ENCODE peak calls at places on chromosomes 2 and 18, in ten cellular contexts. One of them, this sample, is unnamed.

GRCh38 chr2:195500878-195501277 is 156.1 kb upstream of the SLC39A10 start:
- DNase-seq in HCT116: no peak
- DNase-seq in H1: no peak
- DNase-seq in testis: no peak
- DNase-seq in adrenal gland: no peak
- DNase-seq in esophagus squamous epithelium: no peak
- DNase-seq in K562: no peak
- DNase-seq in esophagus muscularis mucosa: no peak
- DNase-seq in ovary: no peak
- DNase-seq in uterus: no peak
- DNase-seq in this sample: no peak

GRCh38 chr18:33716061-33716683 is 138.2 kb downstream of the ASXL3 start:
- DNase-seq in HCT116: no peak
- DNase-seq in H1: no peak
- DNase-seq in testis: no peak
- DNase-seq in adrenal gland: no peak
- DNase-seq in esophagus squamous epithelium: no peak
- DNase-seq in K562: no peak
- DNase-seq in esophagus muscularis mucosa: no peak
- DNase-seq in ovary: no peak
- DNase-seq in uterus: no peak
- DNase-seq in this sample: no peak

GRCh38 chr2:167200025-167200424 is 311.7 kb downstream of the XIRP2 start:
- DNase-seq in HCT116: no peak
- DNase-seq in H1: no peak
- DNase-seq in testis: no peak
- DNase-seq in adrenal gland: no peak
- DNase-seq in esophagus squamous epithelium: no peak
- DNase-seq in K562: no peak
- DNase-seq in esophagus muscularis mucosa: no peak
- DNase-seq in ovary: no peak
- DNase-seq in uterus: no peak
- DNase-seq in this sample: no peak

GRCh38 chr2:128440087-128440665 is 121.5 kb upstream of the HS6ST1 start:
- DNase-seq in HCT116: no peak
- DNase-seq in H1: peak; percentile 37
- DNase-seq in testis: peak; percentile 7
- DNase-seq in adrenal gland: no peak
- DNase-seq in esophagus squamous epithelium: no peak
- DNase-seq in K562: no peak
- DNase-seq in esophagus muscularis mucosa: peak; percentile 87
- DNase-seq in ovary: no peak
- DNase-seq in uterus: no peak
- DNase-seq in this sample: no peak

GRCh38 chr2:239121600-239122012 is 273.7 kb downstream of the TWIST2 start:
- DNase-seq in HCT116: no peak
- DNase-seq in H1: no peak
- DNase-seq in testis: peak; percentile 41
- DNase-seq in adrenal gland: no peak
- DNase-seq in esophagus squamous epithelium: no peak
- DNase-seq in K562: no peak
- DNase-seq in esophagus muscularis mucosa: no peak
- DNase-seq in ovary: peak; percentile 65
- DNase-seq in uterus: no peak
- DNase-seq in this sample: peak; percentile 57

GRCh38 chr2:229910832-229911412 is 10.9 kb downstream of the TRIP12 start:
- DNase-seq in HCT116: no peak
- DNase-seq in H1: no peak
- DNase-seq in testis: no peak
- DNase-seq in adrenal gland: no peak
- DNase-seq in esophagus squamous epithelium: no peak
- DNase-seq in K562: no peak
- DNase-seq in esophagus muscularis mucosa: no peak
- DNase-seq in ovary: no peak
- DNase-seq in uterus: no peak
- DNase-seq in this sample: no peak

GRCh38 chr18:8546677-8547076 is 62.6 kb upstream of the RAB12 start:
- DNase-seq in HCT116: no peak
- DNase-seq in H1: no peak
- DNase-seq in testis: no peak
- DNase-seq in adrenal gland: no peak
- DNase-seq in esophagus squamous epithelium: no peak
- DNase-seq in K562: no peak
- DNase-seq in esophagus muscularis mucosa: no peak
- DNase-seq in ovary: no peak
- DNase-seq in uterus: no peak
- DNase-seq in this sample: no peak

GRCh38 chr2:111698743-111699554 is 185.0 kb downstream of the ANAPC1 start:
- DNase-seq in HCT116: peak; percentile 95
- DNase-seq in H1: no peak
- DNase-seq in testis: peak; percentile 37
- DNase-seq in adrenal gland: peak; percentile 92
- DNase-seq in esophagus squamous epithelium: peak; percentile 20
- DNase-seq in K562: peak; percentile 94
- DNase-seq in esophagus muscularis mucosa: no peak
- DNase-seq in ovary: no peak
- DNase-seq in uterus: no peak
- DNase-seq in this sample: peak; percentile 57

GRCh38 chr2:21291281-21291825 is 167.6 kb downstream of the TDRD15 start:
- DNase-seq in HCT116: no peak
- DNase-seq in H1: no peak
- DNase-seq in testis: no peak
- DNase-seq in adrenal gland: no peak
- DNase-seq in esophagus squamous epithelium: no peak
- DNase-seq in K562: no peak
- DNase-seq in esophagus muscularis mucosa: no peak
- DNase-seq in ovary: no peak
- DNase-seq in uterus: no peak
- DNase-seq in this sample: no peak

GRCh38 chr18:69574401-69574800 is 173.7 kb downstream of the DOK6 start:
- DNase-seq in HCT116: no peak
- DNase-seq in H1: no peak
- DNase-seq in testis: no peak
- DNase-seq in adrenal gland: no peak
- DNase-seq in esophagus squamous epithelium: no peak
- DNase-seq in K562: no peak
- DNase-seq in esophagus muscularis mucosa: no peak
- DNase-seq in ovary: no peak
- DNase-seq in uterus: no peak
- DNase-seq in this sample: no peak

GRCh38 chr2:215968499-215968898 is 44.9 kb downstream of the MREG start:
- DNase-seq in HCT116: no peak
- DNase-seq in H1: no peak
- DNase-seq in testis: no peak
- DNase-seq in adrenal gland: no peak
- DNase-seq in esophagus squamous epithelium: no peak
- DNase-seq in K562: no peak
- DNase-seq in esophagus muscularis mucosa: no peak
- DNase-seq in ovary: no peak
- DNase-seq in uterus: no peak
- DNase-seq in this sample: no peak

DNA sequence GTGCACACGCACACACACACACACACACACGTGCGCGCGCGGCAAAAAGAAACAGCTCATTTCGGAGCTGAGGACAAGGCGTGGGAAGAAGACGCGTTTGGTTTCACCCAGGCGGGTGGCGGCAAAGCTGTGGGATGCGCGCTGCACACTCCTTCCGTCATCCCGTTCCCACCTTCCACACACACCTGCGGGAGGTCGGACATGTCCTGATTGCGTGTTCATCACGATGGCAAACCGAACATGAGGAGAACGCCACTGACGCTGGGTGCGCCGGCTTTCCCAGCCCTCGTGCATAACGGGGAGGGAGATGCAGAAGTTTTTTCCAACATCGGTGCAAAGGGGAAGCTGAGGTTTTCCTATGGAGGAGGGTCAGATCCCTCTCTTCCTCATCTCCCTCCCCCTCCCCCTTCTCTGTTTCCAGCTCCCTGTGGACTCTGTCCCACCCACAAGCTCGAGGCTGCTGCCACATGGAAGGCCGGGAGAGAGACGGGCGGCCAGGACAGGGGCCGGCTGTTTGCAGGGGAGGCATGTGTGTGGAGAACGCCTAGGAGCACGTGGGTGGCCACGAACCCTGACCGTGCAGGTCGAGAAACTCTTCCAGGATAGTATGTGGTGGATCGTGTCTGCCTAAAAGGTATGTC is 20.3 kb downstream of the MBP start:
- DNase-seq in HCT116: no peak
- DNase-seq in H1: peak; percentile 44
- DNase-seq in testis: no peak
- DNase-seq in adrenal gland: no peak
- DNase-seq in esophagus squamous epithelium: no peak
- DNase-seq in K562: no peak
- DNase-seq in esophagus muscularis mucosa: no peak
- DNase-seq in ovary: no peak
- DNase-seq in uterus: no peak
- DNase-seq in this sample: no peak
- TF ChIP-seq POLR2A in HCT116: no peak
- TF ChIP-seq POLR2A in H1: no peak
- TF ChIP-seq POLR2A in testis: no peak
- TF ChIP-seq POLR2A in adrenal gland: no peak
- TF ChIP-seq POLR2A in esophagus squamous epithelium: no peak
- TF ChIP-seq POLR2A in K562: no peak
- TF ChIP-seq POLR2A in esophagus muscularis mucosa: no peak
- TF ChIP-seq POLR2A in ovary: no peak
- TF ChIP-seq POLR2A in uterus: no peak
- TF ChIP-seq POLR2A in this sample: no peak

GRCh38 chr2:119354860-119355259 is 11.8 kb downstream of the C2orf76 start:
- DNase-seq in HCT116: no peak
- DNase-seq in H1: no peak
- DNase-seq in testis: no peak
- DNase-seq in adrenal gland: no peak
- DNase-seq in esophagus squamous epithelium: no peak
- DNase-seq in K562: no peak
- DNase-seq in esophagus muscularis mucosa: no peak
- DNase-seq in ovary: no peak
- DNase-seq in uterus: no peak
- DNase-seq in this sample: no peak
- H3K4me3 ChIP-seq in HCT116: no peak overlapping the region
- H3K4me3 ChIP-seq in H1: no peak overlapping the region
- H3K4me3 ChIP-seq in testis: no peak overlapping the region
- H3K4me3 ChIP-seq in adrenal gland: no peak overlapping the region
- H3K4me3 ChIP-seq in esophagus squamous epithelium: no peak overlapping the region
- H3K4me3 ChIP-seq in K562: no peak overlapping the region
- H3K4me3 ChIP-seq in esophagus muscularis mucosa: no peak overlapping the region
- H3K4me3 ChIP-seq in ovary: no peak overlapping the region
- H3K4me3 ChIP-seq in uterus: no peak overlapping the region
- H3K4me3 ChIP-seq in this sample: no peak overlapping the region

GRCh38 chr2:75066121-75066520 is 107.7 kb downstream of the POLE4 start:
- DNase-seq in HCT116: no peak
- DNase-seq in H1: no peak
- DNase-seq in testis: no peak
- DNase-seq in adrenal gland: no peak
- DNase-seq in esophagus squamous epithelium: no peak
- DNase-seq in K562: no peak
- DNase-seq in esophagus muscularis mucosa: no peak
- DNase-seq in ovary: no peak
- DNase-seq in uterus: no peak
- DNase-seq in this sample: no peak

GRCh38 chr2:75071766-75072165 is 113.3 kb downstream of the POLE4 start:
- DNase-seq in HCT116: no peak
- DNase-seq in H1: no peak
- DNase-seq in testis: no peak
- DNase-seq in adrenal gland: no peak
- DNase-seq in esophagus squamous epithelium: no peak
- DNase-seq in K562: no peak
- DNase-seq in esophagus muscularis mucosa: no peak
- DNase-seq in ovary: no peak
- DNase-seq in uterus: no peak
- DNase-seq in this sample: no peak

GRCh38 chr2:75067506-75067905 is 109.1 kb downstream of the POLE4 start:
- DNase-seq in HCT116: no peak
- DNase-seq in H1: no peak
- DNase-seq in testis: no peak
- DNase-seq in adrenal gland: no peak
- DNase-seq in esophagus squamous epithelium: no peak
- DNase-seq in K562: no peak
- DNase-seq in esophagus muscularis mucosa: no peak
- DNase-seq in ovary: no peak
- DNase-seq in uterus: no peak
- DNase-seq in this sample: no peak

GRCh38 chr2:75065402-75066008 is 107.1 kb downstream of the POLE4 start:
- DNase-seq in HCT116: no peak
- DNase-seq in H1: no peak
- DNase-seq in testis: no peak
- DNase-seq in adrenal gland: no peak
- DNase-seq in esophagus squamous epithelium: no peak
- DNase-seq in K562: no peak
- DNase-seq in esophagus muscularis mucosa: no peak
- DNase-seq in ovary: no peak
- DNase-seq in uterus: no peak
- DNase-seq in this sample: no peak

GRCh38 chr2:75068546-75068945 is 110.1 kb downstream of the POLE4 start:
- DNase-seq in HCT116: no peak
- DNase-seq in H1: no peak
- DNase-seq in testis: no peak
- DNase-seq in adrenal gland: no peak
- DNase-seq in esophagus squamous epithelium: no peak
- DNase-seq in K562: no peak
- DNase-seq in esophagus muscularis mucosa: no peak
- DNase-seq in ovary: no peak
- DNase-seq in uterus: no peak
- DNase-seq in this sample: no peak
- TF ChIP-seq CTCF in HCT116: peak; percentile 5
- TF ChIP-seq CTCF in H1: peak; percentile 27
- TF ChIP-seq CTCF in testis: no peak
- TF ChIP-seq CTCF in adrenal gland: no peak
- TF ChIP-seq CTCF in esophagus squamous epithelium: no peak
- TF ChIP-seq CTCF in K562: no peak
- TF ChIP-seq CTCF in esophagus muscularis mucosa: no peak
- TF ChIP-seq CTCF in ovary: no peak
- TF ChIP-seq CTCF in uterus: no peak
- TF ChIP-seq CTCF in this sample: no peak

GRCh38 chr2:110101280-110101844 is 14.3 kb downstream of the MALL start:
- DNase-seq in HCT116: peak; percentile 91
- DNase-seq in H1: no peak
- DNase-seq in testis: peak; percentile 92
- DNase-seq in adrenal gland: peak; percentile 98
- DNase-seq in esophagus squamous epithelium: peak; percentile 73
- DNase-seq in K562: no peak
- DNase-seq in esophagus muscularis mucosa: peak; percentile 94
- DNase-seq in ovary: peak; percentile 94
- DNase-seq in uterus: peak; percentile 85
- DNase-seq in this sample: peak; percentile 98
- TF ChIP-seq POLR2A in HCT116: no peak
- TF ChIP-seq POLR2A in H1: no peak
- TF ChIP-seq POLR2A in testis: no peak
- TF ChIP-seq POLR2A in adrenal gland: peak; percentile 51
- TF ChIP-seq POLR2A in esophagus squamous epithelium: no peak
- TF ChIP-seq POLR2A in K562: no peak
- TF ChIP-seq POLR2A in esophagus muscularis mucosa: no peak
- TF ChIP-seq POLR2A in ovary: no peak
- TF ChIP-seq POLR2A in uterus: no peak
- TF ChIP-seq POLR2A in this sample: peak; percentile 38